ENCODE peak calls at places on chromosomes 13 and 19, in nine cellular contexts. Q is CD4-positive, CD25-positive, alpha-beta regulatory T cell; R is A549; A is aorta; T is body of pancreas; S is HL-60; O is left ventricle myocardium inferior; M is ovary; P is cardiac muscle cell. J is an unnamed sample.

GRCh38 chr13:112882555-112883024 is 86.4 kb upstream of the MCF2L start:
- DNase-seq in Q (no peak), R (no peak), A (peak), T (no peak), S (no peak), O (no peak), M (no peak), P (no peak), J (no peak)

GRCh38 chr13:111336666-111337065 is 16.2 kb downstream of the TEX29 start:
- DNase-seq in Q (no peak), R (no peak), A (no peak), T (no peak), S (no peak), O (no peak), M (no peak), P (peak), J (no peak)

GRCh38 chr19:1175020-1175419 is 952 bp upstream of the SBNO2 start:
- DNase-seq in Q (no peak), R (no peak), A (no peak), T (no peak), S (no peak), O (no peak), M (peak), P (no peak), J (no peak)

GRCh38 chr19:18999016-18999758 is 34.1 kb downstream of the SUGP2 start:
- DNase-seq in Q (no peak), R (no peak), A (no peak), T (no peak), S (no peak), O (no peak), M (no peak), P (peak), J (no peak)

GRCh38 chr19:5534787-5535586 is 32.8 kb downstream of the TINCR start:
- DNase-seq in Q (no peak), R (peak), A (no peak), T (no peak), S (peak), O (no peak), M (no peak), P (no peak), J (no peak)

GRCh38 chr13:62663767-62664166 is 1248.1 kb upstream of the PCDH20 start:
- DNase-seq in Q (no peak), R (no peak), A (no peak), T (no peak), S (no peak), O (no peak), M (no peak), P (no peak), J (no peak)

GRCh38 chr13:114124921-114125320 is 7.5 kb downstream of the RASA3 start:
- DNase-seq in Q (peak), R (no peak), A (no peak), T (no peak), S (peak), O (no peak), M (no peak), P (peak), J (peak)

GRCh38 chr19:57648336-57649003 is 15.5 kb downstream of the ZNF211 start:
- DNase-seq in Q (no peak), R (no peak), A (no peak), T (no peak), S (no peak), O (no peak), M (no peak), P (no peak), J (no peak)

GRCh38 chr19:738509-739128 is 12.3 kb upstream of the MISP start:
- DNase-seq in Q (no peak), R (no peak), A (no peak), T (no peak), S (no peak), O (no peak), M (peak), P (no peak), J (no peak)

GRCh38 chr19:29645911-29646310 is 19.4 kb upstream of the PLEKHF1 start:
- DNase-seq in Q (no peak), R (no peak), A (no peak), T (peak), S (peak), O (peak), M (peak), P (peak), J (no peak)

GRCh38 chr13:101454767-101455166 is 2.3 kb downstream of the ITGBL1 start:
- DNase-seq in Q (no peak), R (peak), A (no peak), T (no peak), S (no peak), O (no peak), M (no peak), P (peak), J (no peak)

GRCh38 chr19:39307822-39308530 is 11.8 kb downstream of the IFNL1 start:
- DNase-seq in Q (no peak), R (no peak), A (peak), T (no peak), S (no peak), O (no peak), M (no peak), P (no peak), J (no peak)

GRCh38 chr13:83906240-83906820 is 24.1 kb upstream of the SLITRK1 start:
- DNase-seq in Q (no peak), R (no peak), A (no peak), T (no peak), S (no peak), O (no peak), M (no peak), P (no peak), J (no peak)

GRCh38 chr19:12804051-12804450 is 2.2 kb downstream of the THSD8 start:
- DNase-seq in Q (no peak), R (no peak), A (no peak), T (no peak), S (no peak), O (no peak), M (peak), P (no peak), J (no peak)

GRCh38 chr13:22080832-22081231 is 410.0 kb downstream of the FGF9 start:
- DNase-seq in Q (no peak), R (no peak), A (no peak), T (no peak), S (no peak), O (no peak), M (no peak), P (no peak), J (no peak)

GRCh38 chr13:32426191-32426980 is 1.5 kb downstream of the N4BP2L1 start:
- DNase-seq in Q (peak), R (no peak), A (no peak), T (peak), S (peak), O (no peak), M (no peak), P (no peak), J (peak)

GRCh38 chr19:17610384-17610783 is 54.9 kb downstream of the COLGALT1 start:
- DNase-seq in Q (peak), R (peak), A (no peak), T (no peak), S (peak), O (no peak), M (no peak), P (peak), J (no peak)

GRCh38 chr13:54768214-54768613 is 1739.6 kb downstream of the OLFM4 start:
- DNase-seq in Q (no peak), R (no peak), A (no peak), T (no peak), S (no peak), O (no peak), M (no peak), P (no peak), J (no peak)

GRCh38 chr13:51977606-51978005 is 33.6 kb downstream of the ATP7B start:
- DNase-seq in Q (no peak), R (no peak), A (no peak), T (no peak), S (no peak), O (no peak), M (no peak), P (no peak), J (no peak)
- H3K27ac ChIP-seq in Q (no peak), R (no peak), A (no peak), T (no peak), S (no peak), O (no peak), M (no peak), P (no peak), J (no peak)

DNA sequence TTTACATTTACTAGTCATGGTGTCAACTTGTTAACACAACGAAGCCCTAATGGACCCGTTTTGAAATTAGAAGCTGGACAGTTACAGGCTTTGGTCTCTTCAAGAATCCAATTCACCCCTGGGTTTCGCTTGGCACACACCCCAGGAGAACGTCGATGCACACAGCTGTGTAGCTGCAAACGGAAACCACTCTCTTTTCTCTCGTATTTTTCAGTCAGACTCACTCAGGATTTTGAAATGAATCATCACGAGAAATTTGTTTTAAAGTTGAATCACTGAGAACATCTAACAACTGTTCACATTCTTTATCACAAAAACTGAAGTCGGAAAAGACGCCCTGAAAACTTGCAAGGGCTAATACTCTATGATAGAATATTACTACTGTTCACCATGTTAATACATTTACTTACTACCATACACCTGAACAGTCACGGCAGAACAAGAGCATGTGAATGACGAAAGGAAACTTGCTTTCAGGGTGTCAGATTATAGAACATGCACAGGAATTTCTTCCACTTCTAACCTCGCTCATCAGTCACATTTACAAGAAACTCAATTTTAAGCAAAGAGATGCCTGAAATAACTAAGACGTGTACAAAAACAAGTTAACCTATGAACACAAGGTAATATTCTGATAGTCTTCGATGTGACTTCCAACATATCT is 4.7 kb downstream of the PNMA8A start:
- DNase-seq in Q (no peak), R (no peak), A (peak), T (no peak), S (no peak), O (peak), M (peak), P (peak), J (no peak)
- H3K27ac ChIP-seq in Q (no peak), R (no peak), A (no peak), T (no peak), S (no peak), O (peak), M (peak), P (no peak), J (no peak)

GRCh38 chr13:98921786-98922185 is 56.1 kb downstream of the DOCK9 start:
- DNase-seq in Q (no peak), R (no peak), A (no peak), T (no peak), S (no peak), O (no peak), M (no peak), P (no peak), J (no peak)
- H3K27ac ChIP-seq in Q (no peak), R (no peak), A (no peak), T (no peak), S (no peak), O (peak), M (no peak), P (no peak), J (no peak)

DNA sequence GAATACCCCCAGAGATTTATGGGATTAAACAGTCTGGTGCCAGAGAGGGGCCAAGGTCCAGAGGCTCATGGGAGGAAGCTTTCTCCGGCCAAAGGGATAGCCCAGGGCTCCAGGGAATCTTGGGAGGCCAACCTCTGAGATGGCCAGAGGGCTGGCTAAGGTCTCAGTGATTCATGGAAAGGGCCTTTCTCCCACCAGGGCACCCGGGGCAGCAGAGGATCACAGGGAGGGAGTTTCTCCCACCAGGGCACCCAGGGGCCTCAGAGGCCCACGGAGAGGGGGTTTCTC is 15.0 kb downstream of the BCAT2 start:
- DNase-seq in Q (no peak), R (no peak), A (peak), T (no peak), S (no peak), O (peak), M (peak), P (no peak), J (no peak)
- H3K27ac ChIP-seq in Q (no peak), R (no peak), A (peak), T (peak), S (no peak), O (peak), M (peak), P (peak), J (no peak)

DNA sequence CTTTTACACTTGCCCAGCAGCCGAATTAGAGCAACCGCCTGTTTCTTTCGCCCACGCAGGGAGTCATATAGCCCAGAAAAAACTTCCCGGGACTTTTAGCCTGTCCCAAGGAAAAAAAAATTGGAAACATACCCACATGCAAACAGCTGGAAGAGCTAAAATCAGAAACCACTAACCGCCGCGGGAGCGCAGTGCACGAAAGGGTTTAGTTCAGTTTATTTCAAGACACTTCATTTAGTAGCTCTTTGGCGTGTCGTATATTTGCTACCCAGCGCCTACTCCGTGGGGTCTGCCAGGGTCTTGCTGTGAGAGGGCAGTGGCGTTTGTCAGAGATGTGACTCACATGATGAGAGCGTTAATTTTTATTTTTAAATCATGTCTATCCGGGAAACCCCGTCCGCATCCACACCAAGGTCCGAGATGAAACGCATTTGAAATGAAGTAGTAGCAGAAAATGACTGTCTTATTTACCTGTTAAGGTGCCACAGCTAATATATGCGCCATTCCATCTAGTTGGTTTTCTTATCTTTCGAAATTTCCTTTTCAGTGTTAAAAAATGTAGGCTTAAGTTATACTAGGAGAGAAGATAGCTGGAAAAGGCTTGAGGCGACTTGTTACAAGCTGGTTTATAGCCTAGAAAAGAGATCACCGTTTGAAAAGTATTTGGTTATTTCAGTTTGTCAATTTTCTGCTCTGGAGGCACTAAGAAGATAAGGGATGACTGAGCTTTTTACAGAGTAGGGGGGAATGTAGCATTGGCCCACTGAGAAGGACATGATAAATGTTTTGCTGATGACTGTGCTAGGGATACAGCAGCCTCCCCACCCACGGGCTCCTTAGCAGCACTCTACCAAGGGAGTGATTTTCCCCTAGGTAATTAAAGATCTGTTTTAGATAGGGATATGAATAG is 1.7 kb downstream of the KLF5 start:
- DNase-seq in Q (no peak), R (no peak), A (peak), T (peak), S (no peak), O (no peak), M (peak), P (peak), J (no peak)
- H3K27ac ChIP-seq in Q (no peak), R (peak), A (peak), T (peak), S (no peak), O (peak), M (no peak), P (no peak), J (no peak)

DNA sequence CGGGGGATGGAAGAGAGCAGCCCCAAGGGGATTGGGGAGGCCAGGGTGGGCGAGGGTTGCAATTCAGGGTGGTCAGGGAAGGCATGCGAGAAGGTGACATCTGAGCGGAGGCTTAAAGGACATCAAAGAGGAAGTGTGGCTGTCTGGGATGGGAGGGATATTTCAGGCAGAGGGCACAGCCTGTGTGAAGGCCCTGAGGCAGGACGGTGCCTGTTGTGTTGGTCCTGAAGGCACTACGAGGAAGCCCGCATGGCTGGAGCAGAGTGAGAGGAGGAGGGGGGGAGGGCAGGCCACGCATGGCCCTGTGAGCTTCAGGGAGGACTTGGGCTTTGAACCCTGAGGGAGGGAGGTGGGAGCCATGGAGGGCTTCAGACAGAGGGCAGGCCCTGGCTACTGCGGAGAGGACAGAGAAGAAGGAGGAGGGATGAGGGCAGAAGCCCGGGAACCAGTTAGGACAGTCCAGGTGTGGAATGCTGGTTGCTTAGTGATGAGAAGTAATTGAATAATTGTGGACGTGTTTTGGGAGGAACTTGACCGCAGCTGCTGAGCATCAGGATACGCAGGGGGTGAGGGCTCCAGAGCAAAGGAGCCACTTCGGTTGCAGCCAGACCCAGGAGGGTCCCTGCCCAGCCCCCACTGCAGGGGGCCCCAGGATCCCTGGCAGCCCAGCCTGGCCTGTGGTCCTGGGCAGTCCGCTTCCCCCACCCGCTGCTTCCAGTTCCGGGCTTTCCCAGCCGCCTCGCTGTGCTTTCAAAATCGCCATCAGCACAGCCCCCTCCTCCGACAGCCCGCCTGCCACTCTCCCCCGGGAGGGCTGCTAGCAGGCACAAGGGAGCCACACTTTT is 6.2 kb downstream of the TLE6 start:
- DNase-seq in Q (no peak), R (no peak), A (peak), T (peak), S (no peak), O (peak), M (peak), P (peak), J (no peak)
- H3K27ac ChIP-seq in Q (no peak), R (no peak), A (peak), T (peak), S (no peak), O (peak), M (peak), P (peak), J (no peak)

GRCh38 chr19:8539621-8540149 is 25.7 kb upstream of the ZNF414 start:
- DNase-seq in Q (no peak), R (no peak), A (no peak), T (no peak), S (no peak), O (no peak), M (no peak), P (no peak), J (no peak)
- H3K27ac ChIP-seq in Q (no peak), R (no peak), A (no peak), T (no peak), S (no peak), O (no peak), M (no peak), P (no peak), J (no peak)

GRCh38 chr13:30396434-30397075 is 25.7 kb upstream of the UBE2L5 start:
- DNase-seq in Q (peak), R (no peak), A (no peak), T (no peak), S (no peak), O (no peak), M (no peak), P (peak), J (no peak)
- H3K27ac ChIP-seq in Q (no peak), R (peak), A (no peak), T (peak), S (no peak), O (no peak), M (no peak), P (no peak), J (no peak)

GRCh38 chr13:106473174-106473573 is 62.3 kb downstream of the EFNB2 start:
- DNase-seq in Q (no peak), R (no peak), A (no peak), T (no peak), S (no peak), O (peak), M (no peak), P (no peak), J (no peak)
- H3K27ac ChIP-seq in Q (no peak), R (no peak), A (no peak), T (no peak), S (no peak), O (peak), M (no peak), P (peak), J (no peak)

J was measured in CD4-positive, alpha-beta T cell.